ENCODE peak calls at places on chromosome 14, in five cellular contexts. G is stimulated activated CD4-positive, alpha-beta T cell treated with anti-CD3 and anti-CD28 coated beads, TNF-alpha, amount 100 ng/mL, for 4 hours; V is Calu3; D is CD8-positive, alpha-beta T cell; H is pancreas. K is an unnamed sample.

GRCh38 chr14:103259801-103260628 is 74.0 kb upstream of the EIF5 start:
- DNase-seq in D (no peak), V (peak; percentile 39), G (no peak), H (peak; percentile 67), K (peak; percentile 41)

GRCh38 chr14:103846569-103847438 is 571 bp downstream of the PPP1R13B start:
- DNase-seq in D (peak; percentile 16), V (peak; percentile 18), G (no peak), H (peak; percentile 78), K (peak; percentile 41)

GRCh38 chr14:61569308-61569707 is 126.0 kb upstream of the HIF1A start:
- DNase-seq in D (no peak), V (no peak), H (no peak), G (no peak), K (no peak)

GRCh38 chr14:24430682-24431568 is 1.2 kb downstream of the KHNYN start:
- DNase-seq in V (no peak), G (peak; percentile 52), H (peak; percentile 61), D (peak; percentile 32), K (peak; percentile 65)

GRCh38 chr14:103549361-103550311 is 12.8 kb downstream of the BAG5 start:
- DNase-seq in D (no peak), H (peak; percentile 63), V (no peak), G (no peak), K (peak; percentile 47)

GRCh38 chr14:95685978-95686922 is at the start of gene TCL1B:
- DNase-seq in G (no peak), H (no peak), V (no peak), D (no peak), K (no peak)

GRCh38 chr14:91985521-91986255 is 38.2 kb upstream of the FBLN5 start:
- DNase-seq in G (no peak), H (no peak), D (no peak), V (no peak), K (no peak)

GRCh38 chr14:39145266-39145966 is 24.7 kb downstream of the TRAPPC6B start:
- DNase-seq in D (no peak), V (no peak), H (no peak), G (no peak), K (no peak)

GRCh38 chr14:45247427-45247826 is 5.6 kb downstream of the MIS18BP1 start:
- DNase-seq in D (no peak), V (peak; percentile 17), H (no peak), G (no peak), K (no peak)

GRCh38 chr14:32821989-32822653 is 116.6 kb upstream of the NPAS3 start:
- DNase-seq in V (no peak), D (no peak), G (no peak), H (no peak), K (no peak)

GRCh38 chr14:71692496-71692895 is 239.7 kb upstream of the RGS6 start:
- DNase-seq in V (no peak), D (no peak), H (no peak), G (no peak), K (no peak)

GRCh38 chr14:65302571-65303184 is 109.9 kb upstream of the FUT8 start:
- DNase-seq in H (no peak), D (no peak), V (no peak), G (no peak), K (peak; percentile 29)

GRCh38 chr14:91352101-91352500 is 65.5 kb downstream of the CCDC88C start:
- DNase-seq in G (no peak), H (no peak), V (no peak), D (no peak), K (no peak)

GRCh38 chr14:32171469-32171868 is 30.4 kb upstream of the RNU6-7 start:
- DNase-seq in V (no peak), D (no peak), G (no peak), H (no peak), K (no peak)

GRCh38 chr14:64937821-64938193 is 4.7 kb downstream of the GPX2 start:
- DNase-seq in G (no peak), H (no peak), D (no peak), V (no peak), K (no peak)

GRCh38 chr14:73758392-73759182 is 44.4 kb upstream of the PNMA1 start:
- DNase-seq in D (peak; percentile 61), G (no peak), V (peak; percentile 90), H (peak; percentile 87), K (peak; percentile 83)

GRCh38 chr14:74501135-74501614 is 7.6 kb downstream of the ISCA2 start:
- DNase-seq in V (peak; percentile 36), H (no peak), D (no peak), G (no peak), K (no peak)

GRCh38 chr14:99327050-99327449 is 55.1 kb upstream of the BCL11B start:
- DNase-seq in H (no peak), V (no peak), D (no peak), G (no peak), K (no peak)

GRCh38 chr14:50038398-50039119 is 77.8 kb downstream of the VCPKMT start:
- DNase-seq in V (no peak), H (no peak), D (no peak), G (no peak), K (no peak)

GRCh38 chr14:64772394-64772950 is 68.2 kb downstream of the PLEKHG3 start:
- DNase-seq in V (no peak), G (no peak), H (no peak), D (no peak), K (no peak)